ENCODE peak calls at places on chromosomes 3 and 15, in seven cellular contexts. U is neural progenitor cell, M is GM23338, S is breast epithelium, Q is psoas muscle, N is heart left ventricle, T is cardiac fibroblast. D is an unnamed sample.
A peak's percentile ranks its signal among the peaks of the same experiment; 100 is the strongest.

GRCh38 chr3:146396792-146397191 is 72.6 kb downstream of the PLSCR2 start:
- DNase-seq in U (no peak), M (no peak), S (no peak), Q (no peak), N (no peak), T (no peak), D (no peak)

GRCh38 chr3:141303481-141304223 is 64.7 kb upstream of the ZBTB38 start:
- DNase-seq in U (peak; percentile 74), M (peak; percentile 86), S (peak; percentile 38), Q (no peak), N (peak; percentile 48), T (peak; percentile 94), D (no peak)

GRCh38 chr15:92819312-92820232 is 80.6 kb upstream of the CHD2 start:
- DNase-seq in U (no peak), M (peak; percentile 13), S (no peak), Q (no peak), N (no peak), T (peak; percentile 41), D (no peak)

GRCh38 chr3:124201786-124202185 is 209.9 kb upstream of the ROPN1 start:
- DNase-seq in U (no peak), M (no peak), S (no peak), Q (no peak), N (peak; percentile 63), T (no peak), D (no peak)

GRCh38 chr3:15781131-15781530 is 16.6 kb downstream of the ANKRD28 start:
- DNase-seq in U (no peak), M (no peak), S (no peak), Q (no peak), N (no peak), T (no peak), D (no peak)

GRCh38 chr15:25568751-25569150 is 129.9 kb upstream of the UBE3A start:
- DNase-seq in U (no peak), M (no peak), S (no peak), Q (no peak), N (peak; percentile 52), T (no peak), D (peak; percentile 10)

GRCh38 chr3:43346990-43347749 is 60.8 kb downstream of the SNRK start:
- DNase-seq in U (no peak), M (no peak), S (no peak), Q (no peak), N (no peak), T (no peak), D (no peak)

GRCh38 chr3:79870006-79870620 is 102.3 kb upstream of the ROBO1 start:
- DNase-seq in U (no peak), M (no peak), S (no peak), Q (no peak), N (no peak), T (peak; percentile 18), D (no peak)

GRCh38 chr15:69498987-69499386 is 46.4 kb downstream of the RPLP1 start:
- DNase-seq in U (no peak), M (no peak), S (no peak), Q (no peak), N (no peak), T (no peak), D (no peak)

GRCh38 chr3:194212021-194212868 is 76.3 kb downstream of the HES1 start:
- DNase-seq in U (peak; percentile 91), M (peak; percentile 57), S (no peak), Q (no peak), N (no peak), T (no peak), D (no peak)

GRCh38 chr3:47525617-47526016 is 12.1 kb upstream of the ELP6 start:
- DNase-seq in U (no peak), M (no peak), S (no peak), Q (no peak), N (no peak), T (no peak), D (no peak)
- TF ChIP-seq CTCF in U (no peak), M (no peak), S (no peak), Q (no peak), N (no peak), T (no peak), D (no peak)

DNA sequence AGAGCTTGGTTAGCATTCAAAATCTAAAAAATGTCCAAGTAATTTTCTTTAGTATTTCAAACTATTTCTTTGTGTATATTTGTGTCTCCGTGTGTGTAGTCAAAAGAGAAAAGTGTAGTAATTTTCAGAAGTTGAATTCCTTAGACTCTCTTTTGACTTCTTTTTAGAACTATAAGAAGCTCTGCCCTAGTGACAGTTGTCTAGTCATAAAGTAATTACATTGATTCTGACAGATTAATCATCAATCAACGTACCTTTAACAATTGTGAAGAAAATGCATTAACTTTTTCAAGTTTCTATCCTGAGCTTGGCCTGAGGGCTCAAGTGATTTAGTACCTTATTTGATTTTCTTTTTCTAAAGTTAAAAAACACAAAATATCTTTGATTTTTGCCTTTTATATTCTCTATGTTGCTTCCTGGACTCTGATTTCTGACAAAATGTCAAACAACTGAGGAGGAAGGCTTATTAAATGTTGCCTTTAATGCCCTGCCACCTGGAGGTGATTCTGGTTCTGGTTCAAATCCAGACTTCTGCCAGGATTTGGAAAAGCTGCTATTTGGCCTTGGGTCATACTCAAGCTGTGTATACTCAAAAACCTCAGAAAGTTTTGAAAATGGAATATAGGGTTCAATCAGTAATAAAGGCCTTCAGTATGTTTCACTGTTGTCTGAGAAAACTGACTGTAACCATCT is 653.6 kb downstream of the NSUN3 start:
- DNase-seq in U (no peak), M (peak; percentile 28), S (no peak), Q (no peak), N (no peak), T (peak; percentile 5), D (no peak)
- TF ChIP-seq CTCF in U (peak; percentile 21), M (peak; percentile 62), S (no peak), Q (no peak), N (no peak), T (no peak), D (no peak)

GRCh38 chr15:77863491-77864105 is 213.9 kb downstream of the TBC1D2B start:
- DNase-seq in U (no peak), M (no peak), S (no peak), Q (peak; percentile 28), N (no peak), T (no peak), D (no peak)

GRCh38 chr15:77860101-77860691 is 217.3 kb downstream of the TBC1D2B start:
- DNase-seq in U (no peak), M (no peak), S (no peak), Q (peak; percentile 32), N (no peak), T (no peak), D (no peak)

GRCh38 chr15:77865106-77865630 is 212.3 kb downstream of the TBC1D2B start:
- DNase-seq in U (no peak), M (no peak), S (no peak), Q (peak; percentile 19), N (no peak), T (no peak), D (no peak)

GRCh38 chr15:77864211-77865105 is 213.1 kb downstream of the TBC1D2B start:
- DNase-seq in U (no peak), M (peak; percentile 38), S (no peak), Q (peak; percentile 34), N (no peak), T (no peak), D (no peak)

DNA sequence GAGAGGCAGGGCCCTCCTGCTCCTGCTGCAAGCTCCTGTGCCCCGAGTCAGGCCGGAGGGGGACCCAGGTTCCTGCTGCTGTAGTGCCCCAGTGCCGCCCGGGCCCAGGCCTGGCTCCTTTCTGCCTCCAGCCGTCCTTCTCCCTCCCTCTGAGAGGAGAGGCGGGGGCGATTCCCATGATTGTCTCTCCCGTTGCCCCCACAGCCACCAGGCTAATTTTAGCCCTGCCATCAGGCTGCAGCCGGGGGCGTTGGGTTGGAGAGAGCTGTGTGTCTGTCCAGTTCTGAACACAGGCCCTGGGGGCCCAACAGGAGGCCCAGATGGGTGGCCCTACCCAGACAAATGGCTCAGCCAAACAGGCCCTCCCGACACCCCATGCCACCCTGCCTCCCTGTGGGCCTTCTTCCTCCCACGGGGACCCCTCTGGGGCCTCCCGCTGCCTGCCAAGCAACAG is 214.8 kb downstream of the TBC1D2B start:
- DNase-seq in U (no peak), M (no peak), S (no peak), Q (peak; percentile 43), N (no peak), T (no peak), D (no peak)
- TF ChIP-seq CTCF in U (no peak), M (no peak), S (no peak), Q (no peak), N (no peak), T (no peak), D (no peak)

GRCh38 chr15:52178765-52179164 is 12.4 kb downstream of the GNB5 start:
- DNase-seq in U (no peak), M (no peak), S (peak; percentile 36), Q (no peak), N (no peak), T (peak; percentile 8), D (no peak)

GRCh38 chr15:52180851-52181450 is 10.2 kb downstream of the GNB5 start:
- DNase-seq in U (no peak), M (no peak), S (no peak), Q (no peak), N (no peak), T (no peak), D (no peak)

GRCh38 chr15:52181938-52182780 is 9.0 kb downstream of the GNB5 start:
- DNase-seq in U (no peak), M (no peak), S (no peak), Q (no peak), N (no peak), T (no peak), D (no peak)

GRCh38 chr15:52180196-52180835 is 10.9 kb downstream of the GNB5 start:
- DNase-seq in U (peak; percentile 27), M (no peak), S (peak; percentile 24), Q (no peak), N (no peak), T (no peak), D (no peak)

GRCh38 chr15:52179278-52180195 is 11.7 kb downstream of the GNB5 start:
- DNase-seq in U (peak; percentile 93), M (peak; percentile 94), S (peak; percentile 89), Q (peak; percentile 84), N (peak; percentile 84), T (peak; percentile 78), D (peak; percentile 46)
- TF ChIP-seq CTCF in U (no peak), M (no peak), S (no peak), Q (no peak), N (no peak), T (no peak), D (no peak)

DNA sequence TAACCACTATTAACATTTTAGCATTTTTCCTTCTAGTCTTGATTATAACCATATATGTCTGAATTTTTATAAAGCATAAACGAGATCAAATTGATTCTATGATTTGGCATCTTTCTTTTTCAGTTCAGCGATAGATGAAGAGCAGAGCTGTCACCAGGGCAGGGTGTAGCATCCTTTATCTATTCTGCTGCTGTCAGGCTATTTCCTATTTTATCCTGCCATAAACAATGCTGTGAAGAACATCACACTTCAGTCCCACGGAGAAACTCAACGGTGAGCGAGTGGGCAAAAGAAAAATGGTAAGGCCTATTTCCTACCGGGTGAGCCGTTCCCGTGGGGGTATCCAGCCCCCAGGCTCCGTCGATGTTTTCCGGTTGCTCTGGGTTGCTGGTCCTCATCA is 15.5 kb downstream of the TMEM40 start:
- DNase-seq in U (no peak), M (no peak), S (no peak), Q (no peak), N (no peak), T (no peak), D (no peak)
- TF ChIP-seq CTCF in U (no peak), M (no peak), S (no peak), Q (no peak), N (no peak), T (no peak), D (no peak)

D was measured in gastrocnemius medialis.